ENCODE peak calls at places on chromosomes 16 and 17, in nine cellular contexts. H, S, Z, E, J, K, T, I and Y are unnamed samples.

GRCh38 chr17:73719588-73720071 is 75.4 kb upstream of the SDK2 start:
- DNase-seq in Z (peak; percentile 81), T (peak; percentile 55), H (no peak), J (no peak), E (no peak), K (no peak), S (peak; percentile 80), I (peak; percentile 61), Y (no peak)

GRCh38 chr17:74037320-74037719 is 166.2 kb upstream of the RPL38 start:
- DNase-seq in S (no peak), K (no peak), I (no peak), J (no peak), Z (no peak), H (peak; percentile 70), E (no peak), T (no peak), Y (no peak)

GRCh38 chr16:72785886-72786285 is 262.0 kb downstream of the ZFHX3 start:
- DNase-seq in Z (no peak), I (no peak), K (no peak), S (no peak), H (no peak), E (no peak), T (no peak), J (no peak), Y (no peak)

GRCh38 chr17:8188408-8188839 is 1.6 kb downstream of the BORCS6 start:
- DNase-seq in J (no peak), I (no peak), S (no peak), H (peak; percentile 69), Z (peak; percentile 75), T (no peak), E (no peak), K (no peak), Y (no peak)

GRCh38 chr17:27423651-27424050 is 32.6 kb upstream of the KSR1 start:
- DNase-seq in Z (no peak), H (no peak), T (no peak), I (no peak), E (no peak), J (peak; percentile 24), K (no peak), S (no peak), Y (no peak)

GRCh38 chr16:59397638-59398037 is 663.5 kb upstream of the GOT2 start:
- DNase-seq in I (no peak), E (no peak), J (no peak), Z (no peak), H (no peak), T (no peak), S (no peak), K (no peak), Y (no peak)

GRCh38 chr17:14092808-14093207 is 23.5 kb downstream of the COX10 start:
- DNase-seq in T (no peak), J (no peak), E (no peak), Z (no peak), S (no peak), H (no peak), I (no peak), K (no peak), Y (no peak)

GRCh38 chr17:69030145-69030544 is 30.6 kb downstream of the ABCA9 start:
- DNase-seq in E (no peak), T (no peak), I (no peak), S (no peak), K (no peak), Z (no peak), J (peak; percentile 25), H (no peak), Y (no peak)

GRCh38 chr17:30332057-30332542 is 1.8 kb downstream of the TMIGD1 start:
- DNase-seq in E (no peak), T (no peak), I (no peak), Z (no peak), H (no peak), J (peak; percentile 72), K (no peak), S (no peak), Y (no peak)

GRCh38 chr17:30323262-30323894 is 10.5 kb downstream of the TMIGD1 start:
- DNase-seq in S (no peak), I (no peak), T (no peak), E (no peak), Z (no peak), H (no peak), K (no peak), J (no peak), Y (peak; percentile 15)

GRCh38 chr17:30324723-30325122 is 9.1 kb downstream of the TMIGD1 start:
- DNase-seq in J (no peak), I (no peak), T (no peak), E (no peak), S (no peak), K (no peak), H (no peak), Z (no peak), Y (no peak)

GRCh38 chr17:30323895-30324319 is 9.9 kb downstream of the TMIGD1 start:
- DNase-seq in T (no peak), H (peak; percentile 71), E (no peak), J (peak; percentile 33), Z (no peak), K (no peak), S (no peak), I (no peak), Y (no peak)

GRCh38 chr17:30326816-30327215 is 7.0 kb downstream of the TMIGD1 start:
- DNase-seq in S (no peak), H (no peak), I (no peak), T (no peak), K (no peak), J (no peak), Z (no peak), E (no peak), Y (no peak)
- H3K4me3 ChIP-seq in S (no peak overlapping the region), H (no peak overlapping the region), I (no peak overlapping the region), T (no peak overlapping the region), K (no peak overlapping the region), J (no peak overlapping the region), Z (no peak overlapping the region), E (no peak overlapping the region), Y (no peak overlapping the region)

GRCh38 chr16:70697601-70698170 is 11.8 kb upstream of the MTSS2 start:
- DNase-seq in E (no peak), I (no peak), S (no peak), J (peak; percentile 52), Z (no peak), K (no peak), T (no peak), H (no peak), Y (no peak)

GRCh38 chr16:70699696-70700095 is 13.8 kb upstream of the MTSS2 start:
- DNase-seq in T (no peak), I (no peak), E (no peak), S (no peak), H (no peak), J (no peak), Z (no peak), K (no peak), Y (no peak)

GRCh38 chr16:70700101-70701020 is 14.5 kb upstream of the MTSS2 start:
- DNase-seq in H (no peak), S (peak; percentile 84), J (no peak), I (no peak), T (peak; percentile 79), E (no peak), K (no peak), Z (no peak), Y (no peak)

GRCh38 chr16:70696952-70697600 is 11.2 kb upstream of the MTSS2 start:
- DNase-seq in H (no peak), Z (no peak), I (no peak), E (peak; percentile 64), J (no peak), S (no peak), T (no peak), K (no peak), Y (no peak)

DNA sequence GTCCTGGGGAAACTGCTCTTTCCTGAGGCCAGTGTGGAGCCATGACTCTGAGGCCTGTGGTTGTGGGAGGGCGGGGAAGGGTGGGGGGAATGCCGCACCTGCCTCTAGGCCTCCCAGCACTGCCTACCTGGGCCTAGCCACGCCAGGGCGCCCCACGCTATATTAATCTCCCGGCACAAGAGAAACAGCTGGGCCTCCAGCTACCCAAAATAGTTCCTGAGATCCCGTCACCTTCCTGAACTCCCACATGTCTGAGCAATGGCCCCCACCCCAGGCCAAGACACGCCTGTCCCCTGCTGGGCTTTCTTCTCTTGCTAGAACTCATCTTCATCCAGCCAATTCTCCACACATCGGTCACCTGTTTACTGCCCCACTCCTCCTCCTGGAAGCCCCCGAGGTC is 13.0 kb upstream of the MTSS2 start:
- DNase-seq in S (no peak), E (no peak), Z (no peak), T (no peak), I (no peak), J (no peak), H (no peak), K (no peak), Y (no peak)
- H3K4me1 ChIP-seq in S (peaks cover 97% of the 10 kb centered on the region), E (peaks cover 41% of the 10 kb centered on the region), Z (peaks cover 52% of the 10 kb centered on the region), T (peaks cover 84% of the 10 kb centered on the region), I (peaks cover 57% of the 10 kb centered on the region), J (peaks cover 41% of the 10 kb centered on the region), H (peaks cover 100% of the 10 kb centered on the region), K (peaks cover 85% of the 10 kb centered on the region), Y (peaks cover 77% of the 10 kb centered on the region)

GRCh38 chr17:4326112-4326511 is 40.4 kb downstream of the UBE2G1 start:
- DNase-seq in H (no peak), K (no peak), J (no peak), T (no peak), S (no peak), I (no peak), E (no peak), Z (no peak), Y (no peak)

GRCh38 chr17:4329838-4330237 is 36.6 kb downstream of the UBE2G1 start:
- DNase-seq in H (no peak), I (no peak), S (no peak), K (peak; percentile 98), E (no peak), J (peak; percentile 98), T (no peak), Z (no peak), Y (peak; percentile 73)

GRCh38 chr17:4327638-4328037 is 38.8 kb downstream of the UBE2G1 start:
- DNase-seq in I (no peak), Z (no peak), S (no peak), K (peak; percentile 86), E (no peak), T (no peak), H (no peak), J (peak; percentile 93), Y (peak; percentile 75)

GRCh38 chr17:4324463-4324862 is 42.0 kb downstream of the UBE2G1 start:
- DNase-seq in I (no peak), E (no peak), Z (no peak), J (no peak), K (no peak), T (no peak), S (no peak), H (no peak), Y (no peak)

DNA sequence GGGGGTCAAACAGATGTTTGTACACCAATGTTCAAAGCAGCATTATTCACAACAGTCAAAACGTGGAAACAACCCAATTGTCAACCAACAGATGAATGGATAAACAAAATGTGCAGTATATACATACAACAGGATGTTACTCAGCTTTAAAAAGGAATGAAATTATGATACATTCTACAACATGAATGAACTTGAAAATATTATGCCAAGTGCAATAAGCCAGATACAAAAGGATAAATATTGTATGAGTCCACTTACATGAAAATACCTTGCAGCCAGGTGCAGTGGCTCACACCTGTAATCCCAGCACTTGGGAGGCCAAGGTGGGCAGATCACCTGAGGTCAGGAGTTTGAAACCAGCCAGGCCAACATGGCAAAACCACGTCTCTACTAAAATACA is 39.9 kb downstream of the UBE2G1 start:
- DNase-seq in Z (no peak), J (no peak), T (no peak), S (no peak), I (no peak), H (no peak), E (no peak), K (peak; percentile 42), Y (no peak)
- H3K27ac ChIP-seq in Z (no peak overlapping the region), J (peak overlapping the region; percentile 86), T (no peak overlapping the region), S (no peak overlapping the region), I (no peak overlapping the region), H (peak overlapping the region; percentile 12), E (no peak overlapping the region), K (peak overlapping the region; percentile 90), Y (no peak overlapping the region)

DNA sequence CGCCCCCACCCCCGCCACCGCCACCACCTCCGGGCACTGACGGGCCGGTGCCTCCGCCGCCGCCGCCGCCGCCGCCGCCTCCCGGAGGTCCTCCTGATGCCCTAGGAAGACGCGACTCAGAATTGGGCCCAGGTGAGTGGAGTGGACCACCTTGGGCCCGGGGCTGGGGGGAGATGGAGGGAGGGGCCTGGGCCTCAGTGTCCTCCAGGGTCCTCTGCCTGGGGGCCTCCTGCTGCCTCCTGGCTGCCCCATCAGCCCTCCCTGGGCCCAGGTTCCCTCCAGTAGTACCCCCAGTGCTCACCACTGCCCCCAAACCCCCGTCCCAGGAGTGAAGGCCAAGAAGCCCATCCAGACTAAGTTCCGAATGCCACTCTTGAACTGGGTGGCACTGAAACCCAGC is 19.9 kb downstream of the SPATA32 start:
- DNase-seq in E (no peak), J (no peak), I (no peak), H (no peak), T (no peak), S (no peak), K (no peak), Z (no peak), Y (no peak)
- H3K4me3 ChIP-seq in E (no peak overlapping the region), J (no peak overlapping the region), I (no peak overlapping the region), H (peak overlapping the region; percentile 36), T (no peak overlapping the region), S (peak overlapping the region; percentile 27), K (no peak overlapping the region), Z (no peak overlapping the region), Y (no peak overlapping the region)